ENCODE peak calls at places on chromosomes 13 and 19, in ten cellular contexts. One of them, this sample, is unnamed.
A peak's percentile ranks its signal among the peaks of the same experiment; 100 is the strongest.

GRCh38 chr13:44230736-44231135 is 142.9 kb upstream of the SERP2 start:
- DNase-seq in stomach: no peak
- DNase-seq in LHCN-M2: no peak
- DNase-seq in stimulated activated CD4-positive, alpha-beta T cell treated with anti-CD3 and anti-CD28 coated beads, Interleukin-12 subunit alpha, Interleukin-12 subunit beta, amount 100 ng/mL, for 4 hours: no peak
- DNase-seq in NCI-H1694 treated with DMSO at 0.1 percent for 48 hours: no peak
- DNase-seq in stimulated activated CD8-positive, alpha-beta memory T cell treated with anti-CD3 and anti-CD28 coated beads, Interleukin-15, amount 100 ng/mL, for 4 hours: no peak
- DNase-seq in activated CD4-positive, alpha-beta T cell treated with anti-CD3 and anti-CD28 coated beads for 48 hours: no peak
- DNase-seq in psoas muscle: no peak
- DNase-seq in activated T-helper 1 cell treated with anti-CD3 and anti-CD28 coated beads, Interleukin-12 subunit alpha, Interleukin-12 subunit beta, Interleukin-2, Interleukin-4 antibody, amounts not matched to agents 30 ng/mL and 10 ng/mL and 1 ng/mL, durations not matched to agents 14 hours and 24 hours and 36 hours: no peak
- DNase-seq in iris pigment epithelial cell: peak; percentile 25
- DNase-seq in this sample: no peak

GRCh38 chr19:14370169-14370998 is 10.9 kb upstream of the ADGRE5 start:
- DNase-seq in stomach: no peak
- DNase-seq in LHCN-M2: no peak
- DNase-seq in stimulated activated CD4-positive, alpha-beta T cell treated with anti-CD3 and anti-CD28 coated beads, Interleukin-12 subunit alpha, Interleukin-12 subunit beta, amount 100 ng/mL, for 4 hours: peak; percentile 51
- DNase-seq in NCI-H1694 treated with DMSO at 0.1 percent for 48 hours: no peak
- DNase-seq in stimulated activated CD8-positive, alpha-beta memory T cell treated with anti-CD3 and anti-CD28 coated beads, Interleukin-15, amount 100 ng/mL, for 4 hours: no peak
- DNase-seq in activated CD4-positive, alpha-beta T cell treated with anti-CD3 and anti-CD28 coated beads for 48 hours: peak; percentile 68
- DNase-seq in psoas muscle: no peak
- DNase-seq in activated T-helper 1 cell treated with anti-CD3 and anti-CD28 coated beads, Interleukin-12 subunit alpha, Interleukin-12 subunit beta, Interleukin-2, Interleukin-4 antibody, amounts not matched to agents 30 ng/mL and 10 ng/mL and 1 ng/mL, durations not matched to agents 14 hours and 24 hours and 36 hours: no peak
- DNase-seq in iris pigment epithelial cell: no peak
- DNase-seq in this sample: no peak

GRCh38 chr19:48196933-48197665 is 26.6 kb downstream of the ZSWIM9 start:
- DNase-seq in stomach: no peak
- DNase-seq in LHCN-M2: no peak
- DNase-seq in stimulated activated CD4-positive, alpha-beta T cell treated with anti-CD3 and anti-CD28 coated beads, Interleukin-12 subunit alpha, Interleukin-12 subunit beta, amount 100 ng/mL, for 4 hours: no peak
- DNase-seq in NCI-H1694 treated with DMSO at 0.1 percent for 48 hours: no peak
- DNase-seq in stimulated activated CD8-positive, alpha-beta memory T cell treated with anti-CD3 and anti-CD28 coated beads, Interleukin-15, amount 100 ng/mL, for 4 hours: no peak
- DNase-seq in activated CD4-positive, alpha-beta T cell treated with anti-CD3 and anti-CD28 coated beads for 48 hours: no peak
- DNase-seq in psoas muscle: no peak
- DNase-seq in activated T-helper 1 cell treated with anti-CD3 and anti-CD28 coated beads, Interleukin-12 subunit alpha, Interleukin-12 subunit beta, Interleukin-2, Interleukin-4 antibody, amounts not matched to agents 30 ng/mL and 10 ng/mL and 1 ng/mL, durations not matched to agents 14 hours and 24 hours and 36 hours: no peak
- DNase-seq in iris pigment epithelial cell: no peak
- DNase-seq in this sample: no peak

GRCh38 chr19:3725121-3725520 is 16.9 kb downstream of the TJP3 start:
- DNase-seq in stomach: no peak
- DNase-seq in LHCN-M2: no peak
- DNase-seq in stimulated activated CD4-positive, alpha-beta T cell treated with anti-CD3 and anti-CD28 coated beads, Interleukin-12 subunit alpha, Interleukin-12 subunit beta, amount 100 ng/mL, for 4 hours: no peak
- DNase-seq in NCI-H1694 treated with DMSO at 0.1 percent for 48 hours: no peak
- DNase-seq in stimulated activated CD8-positive, alpha-beta memory T cell treated with anti-CD3 and anti-CD28 coated beads, Interleukin-15, amount 100 ng/mL, for 4 hours: no peak
- DNase-seq in activated CD4-positive, alpha-beta T cell treated with anti-CD3 and anti-CD28 coated beads for 48 hours: no peak
- DNase-seq in psoas muscle: no peak
- DNase-seq in activated T-helper 1 cell treated with anti-CD3 and anti-CD28 coated beads, Interleukin-12 subunit alpha, Interleukin-12 subunit beta, Interleukin-2, Interleukin-4 antibody, amounts not matched to agents 30 ng/mL and 10 ng/mL and 1 ng/mL, durations not matched to agents 14 hours and 24 hours and 36 hours: no peak
- DNase-seq in iris pigment epithelial cell: no peak
- DNase-seq in this sample: no peak

GRCh38 chr19:54473983-54474382 is 887 bp upstream of the CDC42EP5 start:
- DNase-seq in stomach: no peak
- DNase-seq in LHCN-M2: no peak
- DNase-seq in stimulated activated CD4-positive, alpha-beta T cell treated with anti-CD3 and anti-CD28 coated beads, Interleukin-12 subunit alpha, Interleukin-12 subunit beta, amount 100 ng/mL, for 4 hours: no peak
- DNase-seq in NCI-H1694 treated with DMSO at 0.1 percent for 48 hours: no peak
- DNase-seq in stimulated activated CD8-positive, alpha-beta memory T cell treated with anti-CD3 and anti-CD28 coated beads, Interleukin-15, amount 100 ng/mL, for 4 hours: no peak
- DNase-seq in activated CD4-positive, alpha-beta T cell treated with anti-CD3 and anti-CD28 coated beads for 48 hours: no peak
- DNase-seq in psoas muscle: no peak
- DNase-seq in activated T-helper 1 cell treated with anti-CD3 and anti-CD28 coated beads, Interleukin-12 subunit alpha, Interleukin-12 subunit beta, Interleukin-2, Interleukin-4 antibody, amounts not matched to agents 30 ng/mL and 10 ng/mL and 1 ng/mL, durations not matched to agents 14 hours and 24 hours and 36 hours: no peak
- DNase-seq in iris pigment epithelial cell: no peak
- DNase-seq in this sample: no peak

GRCh38 chr13:37648604-37649003 is 50.0 kb upstream of the POSTN start:
- DNase-seq in stomach: no peak
- DNase-seq in LHCN-M2: peak; percentile 67
- DNase-seq in stimulated activated CD4-positive, alpha-beta T cell treated with anti-CD3 and anti-CD28 coated beads, Interleukin-12 subunit alpha, Interleukin-12 subunit beta, amount 100 ng/mL, for 4 hours: no peak
- DNase-seq in NCI-H1694 treated with DMSO at 0.1 percent for 48 hours: no peak
- DNase-seq in stimulated activated CD8-positive, alpha-beta memory T cell treated with anti-CD3 and anti-CD28 coated beads, Interleukin-15, amount 100 ng/mL, for 4 hours: no peak
- DNase-seq in activated CD4-positive, alpha-beta T cell treated with anti-CD3 and anti-CD28 coated beads for 48 hours: no peak
- DNase-seq in psoas muscle: no peak
- DNase-seq in activated T-helper 1 cell treated with anti-CD3 and anti-CD28 coated beads, Interleukin-12 subunit alpha, Interleukin-12 subunit beta, Interleukin-2, Interleukin-4 antibody, amounts not matched to agents 30 ng/mL and 10 ng/mL and 1 ng/mL, durations not matched to agents 14 hours and 24 hours and 36 hours: no peak
- DNase-seq in iris pigment epithelial cell: peak; percentile 75
- DNase-seq in this sample: no peak

GRCh38 chr19:42080764-42081375 is 4.9 kb downstream of the ZNF574 start:
- DNase-seq in stomach: no peak
- DNase-seq in LHCN-M2: no peak
- DNase-seq in stimulated activated CD4-positive, alpha-beta T cell treated with anti-CD3 and anti-CD28 coated beads, Interleukin-12 subunit alpha, Interleukin-12 subunit beta, amount 100 ng/mL, for 4 hours: no peak
- DNase-seq in NCI-H1694 treated with DMSO at 0.1 percent for 48 hours: no peak
- DNase-seq in stimulated activated CD8-positive, alpha-beta memory T cell treated with anti-CD3 and anti-CD28 coated beads, Interleukin-15, amount 100 ng/mL, for 4 hours: no peak
- DNase-seq in activated CD4-positive, alpha-beta T cell treated with anti-CD3 and anti-CD28 coated beads for 48 hours: no peak
- DNase-seq in psoas muscle: no peak
- DNase-seq in activated T-helper 1 cell treated with anti-CD3 and anti-CD28 coated beads, Interleukin-12 subunit alpha, Interleukin-12 subunit beta, Interleukin-2, Interleukin-4 antibody, amounts not matched to agents 30 ng/mL and 10 ng/mL and 1 ng/mL, durations not matched to agents 14 hours and 24 hours and 36 hours: no peak
- DNase-seq in iris pigment epithelial cell: no peak
- DNase-seq in this sample: no peak

GRCh38 chr19:43616954-43617353 is 2.5 kb downstream of the ZNF428 start:
- DNase-seq in stomach: no peak
- DNase-seq in LHCN-M2: no peak
- DNase-seq in stimulated activated CD4-positive, alpha-beta T cell treated with anti-CD3 and anti-CD28 coated beads, Interleukin-12 subunit alpha, Interleukin-12 subunit beta, amount 100 ng/mL, for 4 hours: no peak
- DNase-seq in NCI-H1694 treated with DMSO at 0.1 percent for 48 hours: no peak
- DNase-seq in stimulated activated CD8-positive, alpha-beta memory T cell treated with anti-CD3 and anti-CD28 coated beads, Interleukin-15, amount 100 ng/mL, for 4 hours: no peak
- DNase-seq in activated CD4-positive, alpha-beta T cell treated with anti-CD3 and anti-CD28 coated beads for 48 hours: no peak
- DNase-seq in psoas muscle: no peak
- DNase-seq in activated T-helper 1 cell treated with anti-CD3 and anti-CD28 coated beads, Interleukin-12 subunit alpha, Interleukin-12 subunit beta, Interleukin-2, Interleukin-4 antibody, amounts not matched to agents 30 ng/mL and 10 ng/mL and 1 ng/mL, durations not matched to agents 14 hours and 24 hours and 36 hours: no peak
- DNase-seq in iris pigment epithelial cell: no peak
- DNase-seq in this sample: no peak

GRCh38 chr13:43786766-43787517 is at the start of gene ENOX1:
- DNase-seq in stomach: peak; percentile 49
- DNase-seq in LHCN-M2: peak; percentile 86
- DNase-seq in stimulated activated CD4-positive, alpha-beta T cell treated with anti-CD3 and anti-CD28 coated beads, Interleukin-12 subunit alpha, Interleukin-12 subunit beta, amount 100 ng/mL, for 4 hours: peak; percentile 32
- DNase-seq in NCI-H1694 treated with DMSO at 0.1 percent for 48 hours: peak; percentile 76
- DNase-seq in stimulated activated CD8-positive, alpha-beta memory T cell treated with anti-CD3 and anti-CD28 coated beads, Interleukin-15, amount 100 ng/mL, for 4 hours: no peak
- DNase-seq in activated CD4-positive, alpha-beta T cell treated with anti-CD3 and anti-CD28 coated beads for 48 hours: peak; percentile 50
- DNase-seq in psoas muscle: peak; percentile 80
- DNase-seq in activated T-helper 1 cell treated with anti-CD3 and anti-CD28 coated beads, Interleukin-12 subunit alpha, Interleukin-12 subunit beta, Interleukin-2, Interleukin-4 antibody, amounts not matched to agents 30 ng/mL and 10 ng/mL and 1 ng/mL, durations not matched to agents 14 hours and 24 hours and 36 hours: no peak
- DNase-seq in iris pigment epithelial cell: peak; percentile 80
- DNase-seq in this sample: peak; percentile 53

GRCh38 chr19:29834991-29835390 is 23.2 kb downstream of the CCNE1 start:
- DNase-seq in stomach: no peak
- DNase-seq in LHCN-M2: no peak
- DNase-seq in stimulated activated CD4-positive, alpha-beta T cell treated with anti-CD3 and anti-CD28 coated beads, Interleukin-12 subunit alpha, Interleukin-12 subunit beta, amount 100 ng/mL, for 4 hours: no peak
- DNase-seq in NCI-H1694 treated with DMSO at 0.1 percent for 48 hours: no peak
- DNase-seq in stimulated activated CD8-positive, alpha-beta memory T cell treated with anti-CD3 and anti-CD28 coated beads, Interleukin-15, amount 100 ng/mL, for 4 hours: no peak
- DNase-seq in activated CD4-positive, alpha-beta T cell treated with anti-CD3 and anti-CD28 coated beads for 48 hours: no peak
- DNase-seq in psoas muscle: no peak
- DNase-seq in activated T-helper 1 cell treated with anti-CD3 and anti-CD28 coated beads, Interleukin-12 subunit alpha, Interleukin-12 subunit beta, Interleukin-2, Interleukin-4 antibody, amounts not matched to agents 30 ng/mL and 10 ng/mL and 1 ng/mL, durations not matched to agents 14 hours and 24 hours and 36 hours: no peak
- DNase-seq in iris pigment epithelial cell: no peak
- DNase-seq in this sample: no peak